ENCODE peak calls at places on chromosome 5, in nine cellular contexts. T is adrenal gland, D is GM12878, I is tibial nerve, L is ovary, W is spleen, N is stomach, A is breast epithelium, U is heart left ventricle. H is an unnamed sample.

GRCh38 chr5:69493235-69493925 is 790 bp downstream of the OCLN start:
- DNase-seq in T (no peak), D (no peak), I (no peak), L (no peak), W (peak; percentile 79), N (peak; percentile 53), A (peak; percentile 52), U (no peak), H (no peak)

GRCh38 chr5:120358949-120359348 is 105.2 kb upstream of the PRR16 start:
- DNase-seq in T (no peak), D (no peak), I (no peak), L (no peak), W (no peak), N (no peak), A (no peak), U (no peak), H (no peak)

GRCh38 chr5:1412163-1412562 is 33.1 kb downstream of the SLC6A3 start:
- DNase-seq in T (no peak), D (no peak), I (no peak), L (no peak), W (peak; percentile 67), N (no peak), A (no peak), U (peak; percentile 16), H (peak; percentile 32)

GRCh38 chr5:132260714-132261615 is 3.5 kb downstream of the PDLIM4 start:
- DNase-seq in T (peak; percentile 28), D (peak; percentile 61), I (peak; percentile 69), L (peak; percentile 67), W (peak; percentile 46), N (peak; percentile 59), A (no peak), U (peak; percentile 66), H (peak; percentile 79)

GRCh38 chr5:146647656-146648199 is 131.7 kb upstream of the GPR151 start:
- DNase-seq in T (no peak), D (no peak), I (no peak), L (no peak), W (no peak), N (no peak), A (no peak), U (no peak), H (no peak)

GRCh38 chr5:132466453-132467291 is 23.9 kb downstream of the IRF1 start:
- DNase-seq in T (peak; percentile 80), D (peak; percentile 94), I (no peak), L (no peak), W (peak; percentile 95), N (peak; percentile 51), A (peak; percentile 51), U (peak; percentile 74), H (peak; percentile 0)

GRCh38 chr5:10655041-10655685 is 91.3 kb downstream of the ANKRD33B start:
- DNase-seq in T (no peak), D (no peak), I (no peak), L (no peak), W (no peak), N (peak; percentile 24), A (no peak), U (no peak), H (no peak)

GRCh38 chr5:154202379-154203260 is 12.1 kb downstream of the GALNT10 start:
- DNase-seq in T (no peak), D (no peak), I (no peak), L (no peak), W (no peak), N (peak; percentile 53), A (no peak), U (peak; percentile 45), H (no peak)

GRCh38 chr5:128674837-128675446 is 136.9 kb upstream of the FBN2 start:
- DNase-seq in T (peak; percentile 46), D (no peak), I (no peak), L (peak; percentile 26), W (no peak), N (peak; percentile 35), A (no peak), U (peak; percentile 28), H (no peak)

GRCh38 chr5:9094582-9094981 is 451.3 kb downstream of the SEMA5A start:
- DNase-seq in T (no peak), D (no peak), I (no peak), L (no peak), W (no peak), N (no peak), A (no peak), U (no peak), H (no peak)

GRCh38 chr5:181248277-181248676 is 4.6 kb upstream of the RACK1 start:
- DNase-seq in T (no peak), D (no peak), I (no peak), L (no peak), W (no peak), N (no peak), A (no peak), U (no peak), H (no peak)

GRCh38 chr5:181243521-181244307 is at the start of gene RACK1:
- DNase-seq in T (peak; percentile 90), D (peak; percentile 89), I (peak; percentile 72), L (peak; percentile 85), W (peak; percentile 95), N (peak; percentile 88), A (peak; percentile 88), U (peak; percentile 93), H (peak; percentile 97)

GRCh38 chr5:181246276-181247050 is 2.8 kb upstream of the RACK1 start:
- DNase-seq in T (peak; percentile 93), D (no peak), I (peak; percentile 84), L (peak; percentile 91), W (peak; percentile 95), N (peak; percentile 91), A (peak; percentile 93), U (peak; percentile 94), H (peak; percentile 96)

GRCh38 chr5:181243020-181243520 is 636 bp downstream of the RACK1 start:
- DNase-seq in T (no peak), D (no peak), I (no peak), L (no peak), W (no peak), N (no peak), A (no peak), U (no peak), H (no peak)

DNA sequence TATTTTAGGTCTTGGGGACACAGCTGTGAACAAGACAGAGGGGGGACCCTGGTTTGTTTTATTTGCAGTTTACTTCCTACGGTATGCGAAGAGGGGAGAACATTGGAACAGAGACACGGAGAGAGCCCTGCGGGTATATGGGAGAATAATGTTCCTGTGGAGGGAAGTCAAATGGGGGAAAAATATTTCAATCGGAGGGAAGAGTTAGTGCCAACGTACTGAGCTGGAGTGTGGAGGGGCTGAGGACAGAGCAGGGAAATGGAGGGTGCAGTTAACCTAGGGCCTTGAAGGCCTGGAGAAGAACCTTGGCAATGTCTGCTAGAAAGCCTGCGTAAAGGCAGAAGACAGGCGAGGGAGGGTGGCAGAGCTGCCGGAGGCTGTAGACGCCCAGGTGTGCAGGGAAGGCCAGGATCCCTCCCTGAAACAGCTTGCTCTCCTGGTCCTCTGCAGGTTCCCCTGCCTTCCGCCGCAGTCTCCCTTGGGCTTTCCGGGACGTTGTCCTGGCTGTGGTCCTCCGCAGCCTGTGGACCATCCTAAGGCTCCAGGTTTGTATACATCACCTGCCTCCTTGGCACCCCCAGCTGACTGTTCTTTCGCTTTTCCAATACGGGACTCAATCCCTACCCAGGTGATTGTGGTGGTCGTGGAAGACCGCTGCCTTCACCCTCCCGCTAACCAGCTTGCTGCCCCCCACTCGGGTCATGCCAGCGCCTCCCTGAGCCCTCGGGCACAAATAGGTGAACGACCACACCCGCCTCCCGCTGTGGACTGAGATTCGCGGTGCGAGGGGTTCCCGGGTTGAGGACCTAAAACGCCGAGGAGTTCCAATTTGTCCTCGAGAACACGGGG is 1.9 kb upstream of the RACK1 start:
- DNase-seq in T (no peak), D (no peak), I (no peak), L (no peak), W (peak; percentile 81), N (no peak), A (no peak), U (no peak), H (peak; percentile 79)
- H3K4me3 ChIP-seq in T (peak overlapping the region; percentile 86), D (peak overlapping the region; percentile 98), I (peak overlapping the region; percentile 83), L (peak overlapping the region; percentile 85), W (peak overlapping the region; percentile 96), N (peak overlapping the region; percentile 73), A (peak overlapping the region; percentile 87), U (peak overlapping the region; percentile 65), H (peak overlapping the region; percentile 73)

DNA sequence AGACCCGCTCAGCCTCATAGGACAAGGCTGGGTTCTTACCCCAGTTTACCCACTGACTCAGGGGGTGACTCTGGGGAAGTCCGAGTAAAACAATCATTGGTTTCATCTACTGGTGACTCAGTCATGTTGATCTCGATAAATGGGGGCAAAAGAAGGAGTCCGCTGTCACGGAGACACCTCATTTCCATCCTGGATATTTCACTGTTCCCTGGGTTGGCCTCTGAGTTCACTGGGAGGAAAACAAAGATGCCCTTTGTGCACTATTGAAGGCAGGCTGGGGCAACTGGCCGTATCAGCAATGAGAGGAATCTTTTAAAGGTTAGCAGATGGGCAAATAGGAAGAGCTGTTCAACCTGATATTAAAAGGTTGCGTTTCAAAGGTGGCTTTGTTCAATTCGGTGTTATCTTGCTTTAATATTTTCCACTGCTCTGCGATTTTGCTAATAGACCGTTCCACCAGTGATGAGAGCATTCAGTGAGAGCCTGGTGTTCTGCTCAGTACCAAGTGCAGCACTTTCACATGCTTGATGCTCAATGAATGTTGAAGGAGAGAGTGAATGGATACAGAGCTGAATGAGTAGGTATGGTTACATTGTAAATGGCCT is 110.2 kb upstream of the EGFLAM start:
- DNase-seq in T (no peak), D (no peak), I (no peak), L (no peak), W (no peak), N (no peak), A (no peak), U (no peak), H (no peak)
- TF ChIP-seq POLR2A in T (no peak), D (no peak), I (no peak), L (no peak), W (no peak), N (no peak), A (no peak), U (no peak), H (no peak)

GRCh38 chr5:172801184-172801671 is 30.2 kb upstream of the DUSP1 start:
- DNase-seq in T (no peak), D (no peak), I (no peak), L (no peak), W (no peak), N (no peak), A (no peak), U (no peak), H (no peak)
- H3K4me1 ChIP-seq in T (peaks cover 33% of the 10 kb centered on the region), D (peaks cover 6% of the 10 kb centered on the region), I (peaks cover 8% of the 10 kb centered on the region), L (peaks cover 8% of the 10 kb centered on the region), W (peaks cover 68% of the 10 kb centered on the region), N (peaks cover 11% of the 10 kb centered on the region), A (no peaks in the 10 kb centered on the region), U (peaks cover 10% of the 10 kb centered on the region), H (peaks cover 30% of the 10 kb centered on the region)

GRCh38 chr5:141958113-141958512 is at the start of gene PCDH12:
- DNase-seq in T (peak; percentile 36), D (no peak), I (no peak), L (peak; percentile 26), W (peak; percentile 83), N (no peak), A (no peak), U (peak; percentile 78), H (no peak)

GRCh38 chr5:141957367-141957993 is 522 bp downstream of the PCDH12 start:
- DNase-seq in T (no peak), D (no peak), I (no peak), L (no peak), W (no peak), N (no peak), A (no peak), U (no peak), H (no peak)

GRCh38 chr5:141960449-141961323 is 2.7 kb upstream of the PCDH12 start:
- DNase-seq in T (peak; percentile 86), D (peak; percentile 64), I (peak; percentile 75), L (peak; percentile 88), W (peak; percentile 96), N (peak; percentile 91), A (peak; percentile 90), U (peak; percentile 93), H (peak; percentile 93)

GRCh38 chr5:141960018-141960417 is 2.0 kb upstream of the PCDH12 start:
- DNase-seq in T (no peak), D (no peak), I (no peak), L (no peak), W (peak; percentile 84), N (no peak), A (no peak), U (peak; percentile 46), H (no peak)

GRCh38 chr5:141958773-141959172 is 771 bp upstream of the PCDH12 start:
- DNase-seq in T (no peak), D (no peak), I (no peak), L (no peak), W (no peak), N (no peak), A (no peak), U (peak; percentile 56), H (no peak)
- H3K4me3 ChIP-seq in T (no peak overlapping the region), D (no peak overlapping the region), I (no peak overlapping the region), L (no peak overlapping the region), W (peak overlapping the region; percentile 64), N (no peak overlapping the region), A (no peak overlapping the region), U (peak overlapping the region; percentile 51), H (no peak overlapping the region)